ENCODE peak calls at places on chromosomes 16 and 17, in four cellular contexts. D is WERI-Rb-1, S is tibial artery, E is heart right ventricle. G is an unnamed sample.
A peak's percentile ranks its signal among the peaks of the same experiment; 100 is the strongest.

GRCh38 chr17:58083491-58084316 is 485 bp downstream of the DYNLL2 start:
- DNase-seq in D (peak; percentile 52), S (peak; percentile 54), E (peak; percentile 77), G (peak; percentile 61)

GRCh38 chr17:68599091-68599872 is 1.9 kb downstream of the FAM20A start:
- DNase-seq in D (no peak), S (no peak), E (no peak), G (no peak)

GRCh38 chr17:63495471-63495870 is 18.6 kb downstream of the ACE start:
- DNase-seq in D (no peak), S (no peak), E (no peak), G (no peak)

GRCh38 chr17:1145311-1145986 is 34.3 kb downstream of the ABR start:
- DNase-seq in D (peak; percentile 92), S (no peak), E (no peak), G (no peak)

GRCh38 chr16:70267516-70267915 is 15.8 kb upstream of the EXOSC6 start:
- DNase-seq in D (peak; percentile 50), S (no peak), E (no peak), G (no peak)

GRCh38 chr17:7225711-7226331 is 6.1 kb downstream of the ACADVL start:
- DNase-seq in D (no peak), S (no peak), E (no peak), G (no peak)

GRCh38 chr17:29115906-29116651 is 64.1 kb downstream of the MYO18A start:
- DNase-seq in D (peak; percentile 60), S (no peak), E (no peak), G (no peak)

GRCh38 chr17:64009571-64010402 is 10.6 kb downstream of the ICAM2 start:
- DNase-seq in D (no peak), S (no peak), E (no peak), G (no peak)

GRCh38 chr16:48194828-48195566 is 39.2 kb upstream of the ABCC12 start:
- DNase-seq in D (peak; percentile 36), S (no peak), E (no peak), G (no peak)

GRCh38 chr17:2435181-2435741 is 34.4 kb upstream of the MNT start:
- DNase-seq in D (no peak), S (no peak), E (no peak), G (no peak)

GRCh38 chr17:50518265-50519023 is 10.2 kb downstream of the MYCBPAP start:
- DNase-seq in D (no peak), S (no peak), E (no peak), G (peak; percentile 52)

GRCh38 chr17:29469251-29469650 is 79.1 kb downstream of the TAOK1 start:
- DNase-seq in D (no peak), S (no peak), E (no peak), G (no peak)

GRCh38 chr17:63998050-63998720 is at the start of gene PRR29:
- DNase-seq in D (peak; percentile 84), S (no peak), E (peak; percentile 77), G (peak; percentile 92)

GRCh38 chr16:2483160-2483559 is 8.2 kb downstream of the TBC1D24 start:
- DNase-seq in D (no peak), S (no peak), E (no peak), G (peak; percentile 60)

GRCh38 chr16:13937411-13937810 is 17.5 kb downstream of the ERCC4 start:
- DNase-seq in D (no peak), S (no peak), E (no peak), G (no peak)

GRCh38 chr16:13939821-13940220 is 19.9 kb downstream of the ERCC4 start:
- DNase-seq in D (no peak), S (no peak), E (no peak), G (no peak)

GRCh38 chr16:13938480-13938879 is 18.5 kb downstream of the ERCC4 start:
- DNase-seq in D (no peak), S (no peak), E (no peak), G (no peak)

GRCh38 chr16:13935408-13935807 is 15.5 kb downstream of the ERCC4 start:
- DNase-seq in D (peak; percentile 15), S (no peak), E (no peak), G (no peak)

GRCh38 chr16:13936596-13937081 is 16.7 kb downstream of the ERCC4 start:
- DNase-seq in D (no peak), S (peak; percentile 59), E (no peak), G (peak; percentile 64)
- H3K36me3 ChIP-seq in D (peaks cover 24% of the 10 kb centered on the region), S (peaks cover 17% of the 10 kb centered on the region), E (peaks cover 74% of the 10 kb centered on the region), G (no peaks in the 10 kb centered on the region)

DNA sequence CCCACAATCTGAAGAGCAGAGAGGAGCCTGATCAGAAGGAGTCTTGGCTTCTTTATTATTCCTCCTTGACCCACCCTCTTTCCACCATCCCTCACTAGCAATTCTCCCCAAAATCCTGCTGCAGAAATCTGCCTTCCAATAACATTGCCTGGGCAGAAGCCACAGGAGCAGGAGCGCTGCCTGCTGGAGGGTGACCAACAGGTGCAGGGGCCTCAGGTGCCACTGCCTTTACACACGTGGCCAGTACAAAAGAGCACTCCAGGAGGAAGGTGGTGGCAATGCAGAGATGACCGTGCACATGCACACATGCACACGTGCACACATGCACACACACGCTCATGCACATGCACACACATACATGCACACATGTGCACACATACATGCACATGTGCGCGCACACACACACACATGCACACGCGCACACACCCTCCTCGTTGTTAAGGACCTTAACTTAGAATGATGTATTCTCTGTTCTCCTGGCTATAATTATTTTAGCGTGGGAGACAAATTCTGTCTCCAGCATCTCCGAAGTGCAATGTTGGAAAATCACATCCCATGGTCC is 12.8 kb downstream of the RBFOX3 start:
- DNase-seq in D (no peak), S (no peak), E (no peak), G (no peak)
- H3K36me3 ChIP-seq in D (peaks cover 24% of the 10 kb centered on the region), S (no peaks in the 10 kb centered on the region), E (no peaks in the 10 kb centered on the region), G (no peaks in the 10 kb centered on the region)

GRCh38 chr17:36505171-36505570 is 18.7 kb downstream of the ZNHIT3 start:
- DNase-seq in D (peak; percentile 35), S (no peak), E (no peak), G (no peak)
- H3K36me3 ChIP-seq in D (peaks cover 94% of the 10 kb centered on the region), S (peaks cover 18% of the 10 kb centered on the region), E (peaks cover 98% of the 10 kb centered on the region), G (no peaks in the 10 kb centered on the region)

DNA sequence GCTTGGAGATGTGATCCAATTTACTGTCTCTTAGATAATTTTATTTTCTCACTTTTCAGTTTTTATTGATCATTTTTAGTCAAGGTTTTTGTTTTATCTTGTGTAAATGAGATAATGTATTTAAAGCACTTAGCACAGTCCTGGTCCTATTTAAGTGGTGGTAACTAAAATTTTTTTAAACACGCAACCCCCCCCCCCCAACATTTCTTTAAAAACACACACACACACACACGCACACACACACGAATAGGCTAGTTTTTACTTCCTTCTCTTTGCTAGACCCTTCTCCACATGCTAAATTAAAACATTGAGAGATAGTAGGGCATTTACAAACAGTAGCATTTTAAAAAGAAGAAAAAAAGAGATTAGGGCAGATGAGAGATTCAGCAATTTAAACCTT is 4.9 kb downstream of the NFATC3 start:
- DNase-seq in D (no peak), S (no peak), E (no peak), G (no peak)
- H3K36me3 ChIP-seq in D (no peaks in the 10 kb centered on the region), S (no peaks in the 10 kb centered on the region), E (no peaks in the 10 kb centered on the region), G (no peaks in the 10 kb centered on the region)

GRCh38 chr17:17151962-17152361 is 54.2 kb downstream of the PLD6 start:
- DNase-seq in D (no peak), S (peak; percentile 96), E (peak; percentile 85), G (peak; percentile 36)
- H3K36me3 ChIP-seq in D (peaks cover 87% of the 10 kb centered on the region), S (peaks cover 60% of the 10 kb centered on the region), E (peaks cover 92% of the 10 kb centered on the region), G (peaks cover 71% of the 10 kb centered on the region)

DNA sequence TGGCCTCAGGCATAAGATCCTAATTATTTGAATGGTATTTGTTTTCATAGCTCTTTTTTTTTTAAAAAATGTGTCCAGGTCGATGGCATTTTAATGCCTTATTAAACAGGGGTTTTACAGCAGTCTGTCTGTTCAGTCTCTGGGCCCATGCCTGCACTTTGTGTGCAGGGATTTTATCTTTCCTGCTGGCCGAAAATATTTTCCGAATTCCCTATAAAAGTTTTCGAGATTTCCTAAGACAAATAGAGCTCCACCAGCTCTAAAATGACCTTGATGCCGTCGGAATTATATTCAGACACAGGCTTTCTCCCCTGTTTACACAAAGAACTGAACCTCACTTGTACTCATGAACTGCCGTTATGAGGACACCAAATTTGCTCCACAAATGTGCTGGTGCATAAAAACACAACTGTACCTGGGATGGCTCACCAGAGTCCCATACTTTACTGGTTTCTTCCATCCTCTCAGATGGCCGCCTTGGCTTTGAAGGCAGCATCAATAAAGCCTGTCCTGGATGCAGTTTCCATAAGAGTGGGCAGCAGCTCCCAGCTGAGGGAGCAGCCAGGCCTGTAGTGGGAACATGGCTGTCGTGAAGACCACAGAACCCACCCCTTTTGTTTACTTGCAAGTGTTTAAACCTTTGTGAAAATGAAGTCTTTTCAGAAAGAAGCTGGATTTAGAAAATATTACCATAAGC is 44.9 kb downstream of the TBX4 start:
- DNase-seq in D (no peak), S (no peak), E (no peak), G (no peak)
- H3K36me3 ChIP-seq in D (no peaks in the 10 kb centered on the region), S (no peaks in the 10 kb centered on the region), E (no peaks in the 10 kb centered on the region), G (no peaks in the 10 kb centered on the region)